ENCODE peak calls at places on chromosomes 11 and 22, in eight cellular contexts. B, F, R, Z, E, J, Q and O are unnamed samples.

GRCh38 chr22:25420471-25420924 is 144.0 kb upstream of the GRK3 start:
- ATAC-seq in B (no peak), F (no peak), R (no peak), Z (no peak), E (no peak), J (no peak), Q (no peak), O (no peak)

GRCh38 chr22:45518580-45518991 is 15.9 kb downstream of the FBLN1 start:
- ATAC-seq in B (no peak), F (no peak), R (no peak), Z (no peak), E (peak; percentile 55), J (no peak), Q (no peak), O (no peak)

GRCh38 chr11:106061936-106062591 is 15.1 kb downstream of the KBTBD3 start:
- ATAC-seq in B (no peak), F (no peak), R (no peak), Z (no peak), E (no peak), J (no peak), Q (peak; percentile 82), O (peak; percentile 78)

GRCh38 chr11:66619080-66619554 is 2.7 kb downstream of the RBM14 start:
- ATAC-seq in B (peak; percentile 66), F (peak; percentile 53), R (no peak), Z (no peak), E (peak; percentile 1), J (peak; percentile 13), Q (no peak), O (peak; percentile 18)

GRCh38 chr22:37472418-37473006 is 13.7 kb downstream of the MFNG start:
- ATAC-seq in B (peak; percentile 60), F (no peak), R (no peak), Z (no peak), E (peak; percentile 68), J (no peak), Q (peak; percentile 47), O (no peak)

GRCh38 chr11:15730617-15731385 is 616.1 kb downstream of the INSC start:
- ATAC-seq in B (no peak), F (no peak), R (no peak), Z (peak; percentile 41), E (no peak), J (no peak), Q (no peak), O (no peak)

GRCh38 chr22:48720662-48721393 is 1106.8 kb downstream of the BRD1 start:
- ATAC-seq in B (no peak), F (no peak), R (no peak), Z (no peak), E (no peak), J (no peak), Q (no peak), O (no peak)

GRCh38 chr22:39110631-39111561 is 13.9 kb downstream of the APOBEC3H start:
- ATAC-seq in B (no peak), F (no peak), R (no peak), Z (no peak), E (no peak), J (no peak), Q (no peak), O (no peak)

GRCh38 chr11:33703771-33704170 is 3.1 kb upstream of the C11orf91 start:
- ATAC-seq in B (no peak), F (no peak), R (no peak), Z (peak; percentile 5), E (peak; percentile 41), J (no peak), Q (no peak), O (no peak)

GRCh38 chr11:107696140-107696539 is 15.7 kb downstream of the SLN start:
- ATAC-seq in B (no peak), F (no peak), R (no peak), Z (peak; percentile 66), E (peak; percentile 51), J (no peak), Q (no peak), O (no peak)

GRCh38 chr11:102415252-102415916 is 37.2 kb downstream of the TMEM123 start:
- ATAC-seq in B (peak; percentile 59), F (peak; percentile 59), R (no peak), Z (no peak), E (no peak), J (peak; percentile 54), Q (peak; percentile 76), O (peak; percentile 56)